ENCODE peak calls at places on chromosomes 5 and 9, in four cellular contexts. Y, K, R and U are unnamed samples.

GRCh38 chr9:127612993-127613954 is 1.2 kb downstream of the STXBP1 start:
- DNase-seq in Y (peak; percentile 84), K (peak; percentile 76), R (no peak), U (peak; percentile 63)

GRCh38 chr5:10702040-10702629 is 58.9 kb downstream of the DAP start:
- DNase-seq in Y (peak; percentile 57), K (no peak), R (peak; percentile 71), U (peak; percentile 87)

GRCh38 chr5:135059000-135059923 is 25.2 kb upstream of the PITX1 start:
- DNase-seq in Y (no peak), K (no peak), R (no peak), U (no peak)

GRCh38 chr5:9361835-9362234 is 184.0 kb downstream of the SEMA5A start:
- DNase-seq in Y (peak; percentile 66), K (no peak), R (no peak), U (peak; percentile 51)

GRCh38 chr5:138336952-138337684 is 948 bp upstream of the FAM53C start:
- DNase-seq in Y (no peak), K (peak; percentile 83), R (no peak), U (no peak)

GRCh38 chr5:97383996-97384395 is 200.9 kb upstream of the RIOK2 start:
- DNase-seq in Y (peak; percentile 12), K (no peak), R (no peak), U (peak; percentile 18)

GRCh38 chr5:178490935-178491632 is 99.1 kb downstream of the COL23A1 start:
- DNase-seq in Y (no peak), K (no peak), R (no peak), U (no peak)

GRCh38 chr5:149147673-149148072 is 6.4 kb downstream of the ABLIM3 start:
- DNase-seq in Y (no peak), K (no peak), R (no peak), U (no peak)

GRCh38 chr5:94621763-94622162 is 3.3 kb downstream of the SLF1 start:
- DNase-seq in Y (no peak), K (no peak), R (no peak), U (no peak)

GRCh38 chr9:121725008-121725795 is 73.8 kb downstream of the DAB2IP start:
- DNase-seq in Y (peak; percentile 79), K (peak; percentile 84), R (peak; percentile 98), U (peak; percentile 99)

GRCh38 chr9:113446323-113446740 is 17.2 kb upstream of the RGS3 start:
- DNase-seq in Y (peak; percentile 24), K (no peak), R (no peak), U (peak; percentile 78)

GRCh38 chr9:87787735-87788134 is 61.8 kb downstream of the CTSL start:
- DNase-seq in Y (no peak), K (no peak), R (no peak), U (no peak)

GRCh38 chr5:168652516-168652915 is 73.3 kb upstream of the PANK3 start:
- DNase-seq in Y (no peak), K (no peak), R (no peak), U (no peak)

GRCh38 chr9:118215544-118215943 is 511.3 kb downstream of the TLR4 start:
- DNase-seq in Y (no peak), K (no peak), R (no peak), U (no peak)

GRCh38 chr9:83219154-83219923 is 156.4 kb upstream of the RASEF start:
- DNase-seq in Y (peak; percentile 72), K (peak; percentile 87), R (peak; percentile 12), U (peak; percentile 91)

GRCh38 chr9:114216081-114216480 is 60.7 kb downstream of the COL27A1 start:
- DNase-seq in Y (no peak), K (no peak), R (no peak), U (peak; percentile 66)

GRCh38 chr5:61637566-61637965 is 305.5 kb downstream of the ZSWIM6 start:
- DNase-seq in Y (no peak), K (no peak), R (no peak), U (no peak)

GRCh38 chr5:148938535-148938907 is 112.1 kb downstream of the ADRB2 start:
- DNase-seq in Y (peak; percentile 80), K (no peak), R (no peak), U (no peak)

GRCh38 chr9:91362212-91362611 is 494 bp upstream of the AUH start:
- DNase-seq in Y (no peak), K (no peak), R (no peak), U (no peak)

GRCh38 chr9:77457916-77458592 is 190.1 kb downstream of the GNA14 start:
- DNase-seq in Y (peak; percentile 42), K (peak; percentile 62), R (no peak), U (peak; percentile 73)

GRCh38 chr5:84303315-84303714 is 81.4 kb downstream of the EDIL3 start:
- DNase-seq in Y (no peak), K (no peak), R (no peak), U (peak; percentile 72)

GRCh38 chr9:117691367-117691766 is 12.8 kb upstream of the TLR4 start:
- DNase-seq in Y (peak; percentile 21), K (no peak), R (no peak), U (peak; percentile 40)

GRCh38 chr5:106522296-106522695 is 1148.4 kb downstream of the EFNA5 start:
- DNase-seq in Y (no peak), K (no peak), R (no peak), U (no peak)

GRCh38 chr9:135849186-135849585 is 58.2 kb downstream of the CAMSAP1 start:
- DNase-seq in Y (no peak), K (no peak), R (no peak), U (no peak)

GRCh38 chr9:94919376-94920098 is 193.0 kb downstream of the AOPEP start:
- DNase-seq in Y (peak; percentile 92), K (peak; percentile 57), R (no peak), U (no peak)

GRCh38 chr5:175700991-175701390 is 43.1 kb downstream of the HRH2 start:
- DNase-seq in Y (no peak), K (no peak), R (no peak), U (no peak)

GRCh38 chr9:82957526-82958379 is 105.2 kb downstream of the RASEF start:
- DNase-seq in Y (no peak), K (no peak), R (no peak), U (no peak)

GRCh38 chr5:13704401-13704800 is 240.1 kb downstream of the DNAH5 start:
- DNase-seq in Y (no peak), K (no peak), R (no peak), U (no peak)

GRCh38 chr9:129176786-129177442 is 1.1 kb downstream of the IER5L start:
- DNase-seq in Y (peak; percentile 49), K (peak; percentile 71), R (no peak), U (peak; percentile 41)

GRCh38 chr5:39215857-39216256 is 3.5 kb downstream of the FYB1 start:
- DNase-seq in Y (no peak), K (no peak), R (no peak), U (no peak)
- TF ChIP-seq CTCF in Y (no peak), K (no peak), R (no peak), U (no peak)

DNA sequence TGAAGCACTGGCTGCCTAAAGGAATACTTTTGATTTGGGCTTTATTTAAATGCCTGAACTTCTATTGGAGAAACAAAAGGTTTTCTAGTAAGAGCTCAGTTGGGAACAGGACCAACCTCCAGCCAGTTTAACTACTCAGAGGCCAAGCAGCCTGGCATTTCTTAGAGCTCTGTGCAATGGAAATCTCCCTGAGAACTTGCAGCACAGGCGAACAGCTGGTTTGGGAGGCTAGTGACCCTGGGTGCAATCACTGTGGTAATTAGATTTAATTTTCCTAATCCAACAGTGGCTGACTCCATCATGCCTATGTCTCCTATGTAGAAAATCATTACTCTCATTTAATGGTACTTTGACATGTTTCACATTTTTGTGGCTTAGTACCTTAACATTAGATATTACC is 1.0 kb upstream of the CDH6 start:
- DNase-seq in Y (no peak), K (no peak), R (no peak), U (peak; percentile 44)
- H3K4me3 ChIP-seq in Y (no peak overlapping the region), K (no peak overlapping the region), R (no peak overlapping the region), U (no peak overlapping the region)

GRCh38 chr5:129061849-129062248 is 32.7 kb upstream of the ISOC1 start:
- DNase-seq in Y (no peak), K (no peak), R (no peak), U (no peak)

GRCh38 chr5:129053438-129053837 is 41.1 kb upstream of the ISOC1 start:
- DNase-seq in Y (no peak), K (no peak), R (no peak), U (no peak)

DNA sequence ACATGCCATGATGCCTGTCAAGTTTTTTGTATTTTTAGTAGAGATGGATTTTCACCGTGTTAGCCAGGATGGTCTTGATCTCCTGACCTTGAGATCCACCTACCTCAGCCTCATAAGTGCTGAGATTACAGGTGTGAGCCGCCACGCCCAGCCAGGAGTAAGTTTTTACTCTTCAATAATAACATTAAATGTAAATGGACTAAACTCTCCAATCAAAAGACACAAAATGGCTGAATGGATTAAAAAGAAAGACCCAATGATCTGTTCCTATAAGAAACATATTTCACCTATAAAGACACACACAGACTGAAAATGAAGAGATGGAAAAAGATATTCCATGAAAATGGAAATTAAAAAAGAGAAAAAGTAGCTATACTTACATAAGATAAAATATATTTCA is 37.2 kb upstream of the ISOC1 start:
- DNase-seq in Y (no peak), K (no peak), R (no peak), U (no peak)
- TF ChIP-seq CTCF in Y (no peak), K (no peak), R (no peak), U (no peak)

GRCh38 chr5:113127021-113127420 is 150.4 kb downstream of the DCP2 start:
- DNase-seq in Y (no peak), K (no peak), R (no peak), U (no peak)
- H3K4me3 ChIP-seq in Y (no peak overlapping the region), K (no peak overlapping the region), R (no peak overlapping the region), U (no peak overlapping the region)

GRCh38 chr5:142769793-142770649 is at the start of gene ARHGAP26:
- DNase-seq in Y (peak; percentile 97), K (peak; percentile 98), R (peak; percentile 65), U (peak; percentile 92)

GRCh38 chr5:142767925-142768324 is 2.3 kb upstream of the ARHGAP26 start:
- DNase-seq in Y (no peak), K (no peak), R (no peak), U (no peak)

GRCh38 chr5:142763701-142764100 is 6.5 kb upstream of the ARHGAP26 start:
- DNase-seq in Y (no peak), K (no peak), R (no peak), U (no peak)

GRCh38 chr5:142769251-142769792 is 855 bp upstream of the ARHGAP26 start:
- DNase-seq in Y (no peak), K (no peak), R (no peak), U (no peak)

GRCh38 chr5:142767178-142767577 is 3.0 kb upstream of the ARHGAP26 start:
- DNase-seq in Y (no peak), K (no peak), R (no peak), U (no peak)
- TF ChIP-seq CTCF in Y (no peak), K (no peak), R (no peak), U (no peak)

DNA sequence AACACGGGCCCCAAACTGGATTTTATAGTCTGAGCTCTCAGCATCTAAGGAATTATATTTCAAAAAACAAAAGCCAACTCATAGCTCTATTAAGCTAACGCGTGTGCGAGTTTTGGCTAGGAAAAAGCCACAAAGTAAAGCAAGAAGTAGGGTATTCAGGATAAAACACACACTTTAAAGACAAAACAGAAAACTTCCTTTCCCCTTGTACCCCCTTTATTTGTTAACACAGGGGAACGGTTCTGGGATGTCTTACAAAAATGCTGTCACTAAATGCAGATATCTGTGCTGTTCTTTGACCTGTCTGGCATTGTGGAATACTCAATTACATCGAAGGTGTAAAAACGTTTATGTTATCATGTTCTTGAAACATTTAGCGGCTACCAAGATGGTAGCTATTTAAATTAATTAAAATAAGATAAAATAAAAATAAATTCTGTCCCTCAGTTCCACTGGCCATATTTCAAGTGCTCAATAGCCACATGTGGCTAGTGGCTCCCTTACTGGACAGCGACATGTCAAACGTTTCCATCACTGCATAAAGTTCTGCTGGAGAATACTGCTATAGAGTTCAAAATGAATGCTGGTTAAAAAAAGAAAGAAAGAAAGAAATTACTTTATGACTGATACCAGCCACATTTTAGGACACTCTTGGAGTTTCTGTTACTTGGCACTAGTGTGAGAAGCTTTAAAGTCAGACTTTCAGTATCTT is 7.2 kb upstream of the MEF2C start:
- DNase-seq in Y (no peak), K (no peak), R (no peak), U (no peak)
- H3K4me3 ChIP-seq in Y (no peak overlapping the region), K (peak overlapping the region; percentile 63), R (peak overlapping the region; percentile 62), U (peak overlapping the region; percentile 72)